ENCODE peak calls at places on chromosomes 1 and 21, in four cellular contexts. One of them, this sample, is unnamed.

GRCh38 chr1:220817907-220818306 is 31.2 kb downstream of the MTARC1 start:
- DNase-seq in transverse colon: no peak
- DNase-seq in naive thymus-derived CD4-positive, alpha-beta T cell: no peak
- DNase-seq in mucosa of descending colon: no peak
- DNase-seq in this sample: no peak

GRCh38 chr21:34201001-34201400 is 127.6 kb downstream of the MRPS6 start:
- DNase-seq in transverse colon: no peak
- DNase-seq in mucosa of descending colon: no peak
- DNase-seq in naive thymus-derived CD4-positive, alpha-beta T cell: no peak
- DNase-seq in this sample: no peak

GRCh38 chr1:5493708-5494390 is 498.4 kb downstream of the NPHP4 start:
- DNase-seq in mucosa of descending colon: no peak
- DNase-seq in naive thymus-derived CD4-positive, alpha-beta T cell: no peak
- DNase-seq in transverse colon: no peak
- DNase-seq in this sample: no peak

GRCh38 chr1:33908344-33908956 is 44.6 kb downstream of the HMGB4 start:
- DNase-seq in naive thymus-derived CD4-positive, alpha-beta T cell: no peak
- DNase-seq in transverse colon: no peak
- DNase-seq in mucosa of descending colon: no peak
- DNase-seq in this sample: no peak

GRCh38 chr1:158793604-158794003 is 12.6 kb upstream of the OR6N2 start:
- DNase-seq in mucosa of descending colon: no peak
- DNase-seq in naive thymus-derived CD4-positive, alpha-beta T cell: no peak
- DNase-seq in transverse colon: no peak
- DNase-seq in this sample: no peak

GRCh38 chr1:183841950-183842816 is 37.3 kb downstream of the RGL1 start:
- DNase-seq in transverse colon: peak; percentile 26
- DNase-seq in naive thymus-derived CD4-positive, alpha-beta T cell: no peak
- DNase-seq in mucosa of descending colon: peak; percentile 29
- DNase-seq in this sample: no peak

GRCh38 chr1:246308533-246309075 is 198.5 kb downstream of the SMYD3 start:
- DNase-seq in mucosa of descending colon: no peak
- DNase-seq in transverse colon: no peak
- DNase-seq in naive thymus-derived CD4-positive, alpha-beta T cell: no peak
- DNase-seq in this sample: no peak

GRCh38 chr21:18373631-18374030 is 30.0 kb downstream of the TMPRSS15 start:
- DNase-seq in naive thymus-derived CD4-positive, alpha-beta T cell: no peak
- DNase-seq in transverse colon: no peak
- DNase-seq in mucosa of descending colon: no peak
- DNase-seq in this sample: no peak

GRCh38 chr21:45011911-45012660 is 62.3 kb upstream of the ADARB1 start:
- DNase-seq in mucosa of descending colon: no peak
- DNase-seq in transverse colon: peak; percentile 19
- DNase-seq in naive thymus-derived CD4-positive, alpha-beta T cell: no peak
- DNase-seq in this sample: peak; percentile 36

GRCh38 chr1:191831572-191831971 is 326.7 kb upstream of the RGS18 start:
- DNase-seq in naive thymus-derived CD4-positive, alpha-beta T cell: no peak
- DNase-seq in mucosa of descending colon: no peak
- DNase-seq in transverse colon: no peak
- DNase-seq in this sample: no peak

GRCh38 chr1:181655756-181656155 is 172.4 kb downstream of the CACNA1E start:
- DNase-seq in naive thymus-derived CD4-positive, alpha-beta T cell: no peak
- DNase-seq in mucosa of descending colon: no peak
- DNase-seq in transverse colon: no peak
- DNase-seq in this sample: no peak

GRCh38 chr1:184299796-184300195 is 87.0 kb upstream of the C1orf21 start:
- DNase-seq in transverse colon: no peak
- DNase-seq in mucosa of descending colon: no peak
- DNase-seq in naive thymus-derived CD4-positive, alpha-beta T cell: no peak
- DNase-seq in this sample: no peak

GRCh38 chr1:18233176-18233864 is 125.7 kb downstream of the IGSF21 start:
- DNase-seq in naive thymus-derived CD4-positive, alpha-beta T cell: no peak
- DNase-seq in transverse colon: no peak
- DNase-seq in mucosa of descending colon: no peak
- DNase-seq in this sample: no peak

GRCh38 chr1:176559474-176560390 is 96.8 kb downstream of the PAPPA2 start:
- DNase-seq in mucosa of descending colon: peak; percentile 42
- DNase-seq in naive thymus-derived CD4-positive, alpha-beta T cell: no peak
- DNase-seq in transverse colon: peak; percentile 21
- DNase-seq in this sample: no peak

GRCh38 chr1:24751833-24752232 is 6.6 kb downstream of the CLIC4 start:
- DNase-seq in naive thymus-derived CD4-positive, alpha-beta T cell: no peak
- DNase-seq in transverse colon: no peak
- DNase-seq in mucosa of descending colon: no peak
- DNase-seq in this sample: no peak

GRCh38 chr1:28684937-28685336 is 16.4 kb downstream of the GMEB1 start:
- DNase-seq in transverse colon: no peak
- DNase-seq in mucosa of descending colon: no peak
- DNase-seq in naive thymus-derived CD4-positive, alpha-beta T cell: no peak
- DNase-seq in this sample: no peak

GRCh38 chr1:153277852-153278251 is 18.4 kb downstream of the LORICRIN start:
- DNase-seq in naive thymus-derived CD4-positive, alpha-beta T cell: no peak
- DNase-seq in transverse colon: peak; percentile 35
- DNase-seq in mucosa of descending colon: peak; percentile 60
- DNase-seq in this sample: no peak

GRCh38 chr1:103326595-103326994 is 198.9 kb upstream of the RNPC3 start:
- DNase-seq in transverse colon: no peak
- DNase-seq in mucosa of descending colon: no peak
- DNase-seq in naive thymus-derived CD4-positive, alpha-beta T cell: no peak
- DNase-seq in this sample: no peak

GRCh38 chr21:45154511-45155508 is 80.4 kb downstream of the ADARB1 start:
- DNase-seq in naive thymus-derived CD4-positive, alpha-beta T cell: peak; percentile 40
- DNase-seq in transverse colon: no peak
- DNase-seq in mucosa of descending colon: no peak
- DNase-seq in this sample: no peak

GRCh38 chr21:17821121-17821520 is 2.0 kb upstream of the C21orf91 start:
- DNase-seq in transverse colon: no peak
- DNase-seq in naive thymus-derived CD4-positive, alpha-beta T cell: no peak
- DNase-seq in mucosa of descending colon: no peak
- DNase-seq in this sample: no peak

GRCh38 chr1:94014635-94015488 is 105.6 kb upstream of the GCLM start:
- DNase-seq in naive thymus-derived CD4-positive, alpha-beta T cell: no peak
- DNase-seq in transverse colon: no peak
- DNase-seq in mucosa of descending colon: no peak
- DNase-seq in this sample: no peak

GRCh38 chr21:28771790-28772501 is 220.7 kb downstream of the LTN1 start:
- DNase-seq in naive thymus-derived CD4-positive, alpha-beta T cell: no peak
- DNase-seq in mucosa of descending colon: no peak
- DNase-seq in transverse colon: no peak
- DNase-seq in this sample: no peak

GRCh38 chr1:226401407-226402303 is 6.2 kb downstream of the PARP1 start:
- DNase-seq in mucosa of descending colon: no peak
- DNase-seq in naive thymus-derived CD4-positive, alpha-beta T cell: no peak
- DNase-seq in transverse colon: no peak
- DNase-seq in this sample: no peak

GRCh38 chr1:101260531-101260930 is 23.7 kb downstream of the S1PR1 start:
- DNase-seq in naive thymus-derived CD4-positive, alpha-beta T cell: no peak
- DNase-seq in mucosa of descending colon: no peak
- DNase-seq in transverse colon: no peak
- DNase-seq in this sample: no peak

GRCh38 chr1:51515982-51516638 is 3.0 kb downstream of the EPS15 start:
- DNase-seq in naive thymus-derived CD4-positive, alpha-beta T cell: no peak
- DNase-seq in mucosa of descending colon: no peak
- DNase-seq in transverse colon: no peak
- DNase-seq in this sample: no peak

GRCh38 chr1:243944429-243945160 is 94.6 kb upstream of the AKT3 start:
- DNase-seq in mucosa of descending colon: no peak
- DNase-seq in transverse colon: no peak
- DNase-seq in naive thymus-derived CD4-positive, alpha-beta T cell: no peak
- DNase-seq in this sample: no peak

GRCh38 chr1:84264961-84265360 is 36.5 kb upstream of the SAMD13 start:
- DNase-seq in mucosa of descending colon: no peak
- DNase-seq in transverse colon: no peak
- DNase-seq in naive thymus-derived CD4-positive, alpha-beta T cell: no peak
- DNase-seq in this sample: no peak

DNA sequence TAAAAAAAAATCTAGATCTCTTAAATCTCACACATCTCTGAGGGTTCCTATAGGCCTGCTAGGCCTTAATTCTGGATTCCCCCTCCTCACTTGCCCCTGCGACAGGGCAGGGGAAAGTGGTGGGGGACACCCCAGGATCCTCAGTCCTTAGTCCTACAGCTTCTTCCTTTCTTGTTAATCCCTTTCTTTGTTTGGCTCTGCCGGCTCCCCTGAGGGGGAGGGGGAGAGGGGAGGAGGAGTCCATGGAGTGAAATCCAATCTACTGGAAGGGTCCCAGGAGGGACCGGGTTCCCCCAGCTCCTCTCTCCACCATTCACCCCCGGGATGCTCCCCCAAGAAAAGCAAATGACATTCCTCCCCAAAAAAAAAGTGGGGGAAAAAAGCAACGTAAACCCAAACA is 8.5 kb downstream of the MEX3A start:
- DNase-seq in transverse colon: no peak
- DNase-seq in naive thymus-derived CD4-positive, alpha-beta T cell: no peak
- DNase-seq in mucosa of descending colon: no peak
- DNase-seq in this sample: no peak
- H3K4me1 ChIP-seq in transverse colon: no peaks in the 10 kb centered on the region
- H3K4me1 ChIP-seq in naive thymus-derived CD4-positive, alpha-beta T cell: no peaks in the 10 kb centered on the region
- H3K4me1 ChIP-seq in mucosa of descending colon: no peaks in the 10 kb centered on the region
- H3K4me1 ChIP-seq in this sample: peaks cover 19% of the 10 kb centered on the region

DNA sequence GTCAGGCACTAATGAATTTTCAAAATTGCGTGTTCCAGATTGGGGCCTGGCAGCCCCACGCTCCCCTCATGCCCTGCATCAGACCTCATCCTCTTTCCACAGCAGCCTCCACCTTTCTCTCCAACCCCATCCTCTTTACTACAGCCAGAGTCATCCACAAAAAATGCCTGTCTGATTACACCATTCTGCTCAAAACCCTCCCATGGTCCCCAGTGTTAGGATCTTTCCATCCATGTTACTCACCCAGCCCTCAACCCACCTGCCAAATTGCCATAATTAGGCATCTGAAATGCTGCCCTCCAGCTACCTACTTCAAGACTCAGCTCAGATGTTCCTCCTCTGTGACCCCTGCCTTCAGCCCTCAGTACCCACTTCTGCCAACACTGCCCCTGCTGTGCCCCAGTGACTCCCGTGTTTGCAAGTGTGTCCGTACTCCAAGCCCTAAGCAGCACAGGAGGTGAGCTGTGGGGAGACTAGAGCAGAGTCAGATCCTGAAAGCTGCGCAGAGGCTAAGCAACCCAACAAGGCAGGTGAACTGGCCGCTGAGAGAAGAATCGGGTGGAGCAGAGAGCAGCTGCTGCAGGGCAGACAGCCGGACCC is 715 bp upstream of the ARTN start:
- DNase-seq in transverse colon: no peak
- DNase-seq in mucosa of descending colon: no peak
- DNase-seq in naive thymus-derived CD4-positive, alpha-beta T cell: no peak
- DNase-seq in this sample: no peak
- H3K4me1 ChIP-seq in transverse colon: peaks cover 31% of the 10 kb centered on the region
- H3K4me1 ChIP-seq in mucosa of descending colon: peaks cover 20% of the 10 kb centered on the region
- H3K4me1 ChIP-seq in naive thymus-derived CD4-positive, alpha-beta T cell: peaks cover 9% of the 10 kb centered on the region
- H3K4me1 ChIP-seq in this sample: peaks cover 35% of the 10 kb centered on the region

GRCh38 chr1:1021860-1022259 is 1.9 kb downstream of the AGRN start:
- DNase-seq in naive thymus-derived CD4-positive, alpha-beta T cell: no peak
- DNase-seq in transverse colon: no peak
- DNase-seq in mucosa of descending colon: no peak
- DNase-seq in this sample: no peak

GRCh38 chr1:1021010-1021845 is 1.3 kb downstream of the AGRN start:
- DNase-seq in mucosa of descending colon: peak; percentile 77
- DNase-seq in transverse colon: peak; percentile 75
- DNase-seq in naive thymus-derived CD4-positive, alpha-beta T cell: no peak
- DNase-seq in this sample: peak; percentile 80

GRCh38 chr1:1020415-1021009 is 592 bp downstream of the AGRN start:
- DNase-seq in naive thymus-derived CD4-positive, alpha-beta T cell: no peak
- DNase-seq in transverse colon: no peak
- DNase-seq in mucosa of descending colon: no peak
- DNase-seq in this sample: no peak

GRCh38 chr1:1023700-1024099 is 3.8 kb downstream of the AGRN start:
- DNase-seq in mucosa of descending colon: no peak
- DNase-seq in transverse colon: no peak
- DNase-seq in naive thymus-derived CD4-positive, alpha-beta T cell: no peak
- DNase-seq in this sample: no peak

DNA sequence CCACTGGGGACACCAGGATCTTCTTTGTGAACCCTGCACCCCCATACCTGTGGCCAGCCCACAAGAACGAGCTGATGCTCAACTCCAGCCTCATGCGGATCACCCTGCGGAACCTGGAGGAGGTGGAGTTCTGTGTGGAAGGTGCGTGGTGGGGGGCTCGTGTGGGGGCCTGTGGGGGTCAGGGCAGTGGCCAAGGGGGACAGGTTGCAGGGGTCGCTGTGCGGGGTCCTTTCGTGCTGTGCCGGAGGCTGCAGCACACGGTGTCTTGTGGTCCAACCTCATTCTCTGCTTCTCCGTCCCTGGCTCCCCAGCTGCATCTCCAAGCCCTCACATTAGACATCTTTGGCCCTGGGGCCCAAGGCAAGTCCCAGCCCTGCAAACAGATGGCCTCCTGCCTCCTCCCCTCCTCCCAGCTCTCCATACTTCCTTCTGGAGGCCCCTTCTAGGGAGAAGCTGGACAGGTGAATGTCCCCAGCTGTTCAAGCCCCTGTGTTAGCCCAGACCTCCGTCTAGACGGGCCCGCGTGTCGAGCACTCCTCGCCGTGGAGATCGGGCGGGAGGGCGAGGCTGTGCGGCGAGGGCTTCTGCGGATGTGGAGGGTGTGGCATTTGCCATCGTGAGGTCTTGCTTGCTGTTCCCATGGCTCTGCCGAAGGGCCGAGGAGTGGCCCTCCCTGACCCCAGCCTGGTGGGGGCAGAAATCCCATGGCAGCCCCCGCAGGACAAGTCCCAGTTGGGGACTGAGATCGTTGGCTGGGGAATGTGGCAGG is 2.6 kb downstream of the AGRN start:
- DNase-seq in naive thymus-derived CD4-positive, alpha-beta T cell: no peak
- DNase-seq in mucosa of descending colon: no peak
- DNase-seq in transverse colon: no peak
- DNase-seq in this sample: no peak
- H3K4me1 ChIP-seq in naive thymus-derived CD4-positive, alpha-beta T cell: peaks cover 6% of the 10 kb centered on the region
- H3K4me1 ChIP-seq in mucosa of descending colon: peaks cover 16% of the 10 kb centered on the region
- H3K4me1 ChIP-seq in transverse colon: peaks cover 22% of the 10 kb centered on the region
- H3K4me1 ChIP-seq in this sample: peaks cover 58% of the 10 kb centered on the region

DNA sequence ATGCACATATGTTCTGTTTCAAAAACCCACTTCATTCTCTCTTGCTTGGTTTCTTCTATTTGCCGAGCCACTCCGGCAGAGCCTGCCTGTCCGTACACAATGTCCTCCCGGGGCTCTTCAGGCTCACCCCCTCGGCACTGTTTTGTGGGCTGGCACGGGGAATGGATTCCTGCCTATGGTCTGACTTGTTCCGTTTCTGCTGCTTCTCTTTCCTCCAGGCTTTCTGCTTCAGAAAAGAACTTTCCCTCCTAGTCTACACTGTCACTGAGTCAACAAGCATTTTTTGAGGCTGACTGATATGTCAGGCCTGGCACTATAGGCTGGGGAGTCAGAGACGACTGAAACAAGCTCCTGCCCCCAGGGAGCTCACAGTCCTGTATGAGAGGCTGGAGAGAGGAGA is 28.4 kb upstream of the SARS1 start:
- DNase-seq in naive thymus-derived CD4-positive, alpha-beta T cell: no peak
- DNase-seq in transverse colon: no peak
- DNase-seq in mucosa of descending colon: no peak
- DNase-seq in this sample: peak; percentile 80
- H3K4me1 ChIP-seq in naive thymus-derived CD4-positive, alpha-beta T cell: no peaks in the 10 kb centered on the region
- H3K4me1 ChIP-seq in transverse colon: peaks cover 8% of the 10 kb centered on the region
- H3K4me1 ChIP-seq in mucosa of descending colon: peaks cover 10% of the 10 kb centered on the region
- H3K4me1 ChIP-seq in this sample: peaks cover 50% of the 10 kb centered on the region

This sample was measured in lower lobe of right lung.